ENCODE peak calls at places on chromosomes 16 and 17, in six cellular contexts. S is esophagus squamous epithelium, T is PC-9, R is natural killer cell, W is A549, V is lung. Z is an unnamed sample.

GRCh38 chr16:17448640-17449638 is 21.8 kb downstream of the XYLT1 start:
- DNase-seq in S (no peak), T (no peak), R (peak; percentile 34), W (no peak), V (peak; percentile 36), Z (no peak)

GRCh38 chr17:74345433-74346241 is 16.0 kb downstream of the BTBD17 start:
- DNase-seq in S (no peak), T (no peak), R (no peak), W (no peak), V (no peak), Z (no peak)

GRCh38 chr16:73093146-73094144 is 45.5 kb upstream of the ZFHX3 start:
- DNase-seq in S (no peak), T (no peak), R (no peak), W (no peak), V (no peak), Z (no peak)

GRCh38 chr16:4414187-4414909 is 2.0 kb downstream of the CORO7 start:
- DNase-seq in S (no peak), T (no peak), R (no peak), W (no peak), V (no peak), Z (peak; percentile 29)

GRCh38 chr17:59443106-59443505 is 111.7 kb downstream of the YPEL2 start:
- DNase-seq in S (no peak), T (no peak), R (no peak), W (no peak), V (no peak), Z (no peak)

GRCh38 chr16:24049113-24049512 is 207.0 kb upstream of the CACNG3 start:
- DNase-seq in S (no peak), T (no peak), R (no peak), W (no peak), V (no peak), Z (no peak)

GRCh38 chr16:29986231-29986630 is 9.2 kb downstream of the HIRIP3 start:
- DNase-seq in S (no peak), T (no peak), R (no peak), W (no peak), V (no peak), Z (no peak)

GRCh38 chr16:22347100-22347820 is 27.2 kb downstream of the CDR2 start:
- DNase-seq in S (no peak), T (no peak), R (no peak), W (no peak), V (no peak), Z (no peak)

GRCh38 chr16:4298761-4299522 is 16.9 kb upstream of the GLIS2 start:
- DNase-seq in S (no peak), T (peak; percentile 96), R (no peak), W (peak; percentile 97), V (peak; percentile 87), Z (no peak)

GRCh38 chr16:1345087-1345486 is 6.6 kb downstream of the TSR3 start:
- DNase-seq in S (no peak), T (no peak), R (no peak), W (no peak), V (no peak), Z (no peak)

GRCh38 chr16:46673320-46674013 is 15.5 kb downstream of the VPS35 start:
- DNase-seq in S (no peak), T (peak; percentile 33), R (no peak), W (peak; percentile 74), V (no peak), Z (no peak)

GRCh38 chr16:28902909-28903308 is 22.1 kb downstream of the RABEP2 start:
- DNase-seq in S (no peak), T (no peak), R (no peak), W (no peak), V (no peak), Z (no peak)

GRCh38 chr16:87877942-87878507 is 8.7 kb upstream of the SLC7A5 start:
- DNase-seq in S (no peak), T (no peak), R (no peak), W (no peak), V (no peak), Z (no peak)

GRCh38 chr17:28896884-28897768 is at the start of gene FLOT2:
- DNase-seq in S (no peak), T (peak; percentile 58), R (peak; percentile 61), W (peak; percentile 55), V (peak; percentile 83), Z (peak; percentile 66)

GRCh38 chr17:14541714-14542113 is 240.8 kb downstream of the HS3ST3B1 start:
- DNase-seq in S (no peak), T (no peak), R (no peak), W (no peak), V (no peak), Z (no peak)
- TF ChIP-seq CTCF in S (no peak), T (no peak), R (no peak), W (no peak), V (no peak), Z (no peak)

GRCh38 chr17:82821554-82821953 is 18.3 kb downstream of the ZNF750 start:
- DNase-seq in S (no peak), T (no peak), R (no peak), W (no peak), V (no peak), Z (no peak)

GRCh38 chr17:82820278-82821251 is 19.3 kb downstream of the ZNF750 start:
- DNase-seq in S (no peak), T (no peak), R (no peak), W (no peak), V (no peak), Z (no peak)

GRCh38 chr17:82825540-82826124 is 14.2 kb downstream of the ZNF750 start:
- DNase-seq in S (no peak), T (no peak), R (no peak), W (no peak), V (no peak), Z (no peak)

GRCh38 chr17:82822281-82822680 is 17.5 kb downstream of the ZNF750 start:
- DNase-seq in S (no peak), T (no peak), R (no peak), W (no peak), V (no peak), Z (no peak)

GRCh38 chr17:82823004-82823403 is 16.8 kb downstream of the ZNF750 start:
- DNase-seq in S (no peak), T (no peak), R (no peak), W (peak; percentile 45), V (no peak), Z (no peak)
- TF ChIP-seq CTCF in S (peak; percentile 27), T (no peak), R (no peak), W (peak; percentile 9), V (no peak), Z (no peak)

GRCh38 chr17:33200587-33200986 is 92.5 kb downstream of the ASIC2 start:
- DNase-seq in S (no peak), T (no peak), R (no peak), W (peak; percentile 35), V (no peak), Z (no peak)
- TF ChIP-seq CTCF in S (no peak), T (no peak), R (no peak), W (no peak), V (no peak), Z (no peak)

GRCh38 chr17:2013994-2014317 is 11.2 kb downstream of the RTN4RL1 start:
- DNase-seq in S (no peak), T (no peak), R (no peak), W (no peak), V (no peak), Z (no peak)

GRCh38 chr17:2008332-2009126 is 16.6 kb downstream of the RTN4RL1 start:
- DNase-seq in S (no peak), T (no peak), R (no peak), W (no peak), V (no peak), Z (no peak)

GRCh38 chr17:2011421-2012371 is 13.4 kb downstream of the RTN4RL1 start:
- DNase-seq in S (no peak), T (peak; percentile 97), R (no peak), W (no peak), V (peak; percentile 79), Z (no peak)

GRCh38 chr17:2012499-2012898 is 12.6 kb downstream of the RTN4RL1 start:
- DNase-seq in S (no peak), T (no peak), R (no peak), W (no peak), V (no peak), Z (no peak)

GRCh38 chr17:2009737-2010136 is 15.4 kb downstream of the RTN4RL1 start:
- DNase-seq in S (no peak), T (no peak), R (no peak), W (no peak), V (no peak), Z (no peak)
- TF ChIP-seq CTCF in S (no peak), T (no peak), R (no peak), W (no peak), V (no peak), Z (no peak)

Z was measured in activated B cell treated with CpG ODN at 0.5 μM for 24 hours.